ENCODE peak calls at places on chromosomes 5 and 9, in eight cellular contexts. S is WERI-Rb-1; Y is A549; O is AG09309; A is left ventricle myocardium inferior; J is CD8-positive, alpha-beta T cell; D is GM12865; Z is BJ. N is an unnamed sample.

GRCh38 chr9:136669791-136670464 is 7.2 kb downstream of the EGFL7 start:
- DNase-seq in O (no peak), Z (no peak), S (no peak), J (no peak), A (no peak), Y (no peak), D (no peak), N (no peak)

GRCh38 chr9:120845255-120845654 is 2.5 kb upstream of the PSMD5 start:
- DNase-seq in Z (no peak), J (no peak), D (no peak), A (no peak), S (no peak), O (no peak), Y (no peak), N (no peak)

GRCh38 chr5:32390819-32391591 is 53.5 kb downstream of the ZFR start:
- DNase-seq in D (no peak), Z (peak), J (no peak), S (no peak), O (peak), A (no peak), Y (no peak), N (peak)

GRCh38 chr5:170154297-170154696 is 48.6 kb downstream of the FOXI1 start:
- DNase-seq in J (no peak), O (no peak), Y (no peak), A (no peak), S (no peak), Z (no peak), D (no peak), N (no peak)

GRCh38 chr9:122095010-122095767 is 2.1 kb upstream of the TTLL11 start:
- DNase-seq in D (peak), Z (no peak), Y (peak), O (no peak), S (peak), J (peak), A (no peak), N (no peak)

GRCh38 chr5:99747342-99747741 is 787.8 kb upstream of the FAM174A start:
- DNase-seq in Z (no peak), D (no peak), O (no peak), S (no peak), J (no peak), Y (no peak), A (no peak), N (no peak)

GRCh38 chr5:149005077-149005892 is 57.6 kb downstream of the SH3TC2 start:
- DNase-seq in J (no peak), O (peak), S (no peak), Y (no peak), A (no peak), Z (peak), D (no peak), N (no peak)

GRCh38 chr9:97985058-97985861 is 2.1 kb downstream of the ANP32B start:
- DNase-seq in A (no peak), D (peak), S (peak), J (peak), Y (peak), O (no peak), Z (no peak), N (no peak)

GRCh38 chr5:138974227-138975063 is 99.3 kb upstream of the LRRTM2 start:
- DNase-seq in Z (no peak), A (peak), S (peak), O (no peak), J (no peak), D (no peak), Y (no peak), N (no peak)

GRCh38 chr5:34543687-34544086 is 112.4 kb upstream of the RAI14 start:
- DNase-seq in A (no peak), S (no peak), Y (no peak), D (no peak), Z (no peak), J (no peak), O (no peak), N (no peak)

GRCh38 chr9:81522721-81523551 is 166.4 kb downstream of the TLE1 start:
- DNase-seq in S (peak), O (peak), D (peak), Z (peak), Y (peak), A (no peak), J (no peak), N (no peak)

GRCh38 chr9:134475051-134475790 is 149.0 kb downstream of the RXRA start:
- DNase-seq in Y (no peak), O (no peak), S (peak), A (peak), J (peak), Z (peak), D (no peak), N (peak)

GRCh38 chr5:54215233-54215736 is 95.1 kb downstream of the ARL15 start:
- DNase-seq in Y (no peak), J (no peak), A (no peak), O (no peak), Z (no peak), S (peak), D (no peak), N (no peak)

GRCh38 chr9:71726723-71727122 is 41.6 kb downstream of the CEMIP2 start:
- DNase-seq in J (no peak), D (no peak), Y (no peak), Z (no peak), S (no peak), A (no peak), O (no peak), N (no peak)

GRCh38 chr5:178223828-178224335 is 8.7 kb downstream of the PHYKPL start:
- DNase-seq in D (no peak), S (no peak), Z (no peak), A (no peak), J (no peak), Y (no peak), O (no peak), N (no peak)

GRCh38 chr9:120909904-120910303 is 16.7 kb downstream of the TRAF1 start:
- DNase-seq in D (no peak), O (no peak), A (no peak), Y (no peak), Z (no peak), S (no peak), J (no peak), N (no peak)

GRCh38 chr5:73960023-73960422 is 334.0 kb downstream of the ARHGEF28 start:
- DNase-seq in J (no peak), O (no peak), D (peak), Y (no peak), A (no peak), Z (no peak), S (no peak), N (no peak)

GRCh38 chr9:2621678-2622360 is at the start of gene VLDLR:
- DNase-seq in A (peak), Y (peak), S (peak), J (no peak), Z (no peak), D (peak), O (no peak), N (no peak)

GRCh38 chr9:101601904-101602765 is 7.4 kb upstream of the PPP3R2 start:
- DNase-seq in D (peak), S (peak), Z (no peak), J (no peak), O (peak), A (no peak), Y (peak), N (no peak)

GRCh38 chr5:56456002-56456401 is 222.9 kb upstream of the ANKRD55 start:
- DNase-seq in S (peak), O (no peak), D (no peak), Z (no peak), Y (no peak), J (no peak), A (no peak), N (no peak)

GRCh38 chr9:113879318-113879717 is 3.2 kb downstream of the ZNF618 start:
- DNase-seq in J (no peak), Y (no peak), O (no peak), Z (no peak), D (no peak), S (no peak), A (no peak), N (no peak)

GRCh38 chr9:109317311-109317978 is 3.4 kb downstream of the EPB41L4B start:
- DNase-seq in Z (no peak), S (peak), J (no peak), A (no peak), D (no peak), O (no peak), Y (no peak), N (no peak)

GRCh38 chr5:51187953-51188591 is 195.2 kb upstream of the ISL1 start:
- DNase-seq in J (no peak), A (no peak), Y (no peak), D (no peak), S (no peak), O (no peak), Z (no peak), N (no peak)

GRCh38 chr5:149761461-149761860 is 31.4 kb downstream of the PPARGC1B start:
- DNase-seq in S (no peak), Y (no peak), A (no peak), J (no peak), D (no peak), Z (no peak), O (no peak), N (no peak)

GRCh38 chr5:180605554-180606214 is 14.4 kb upstream of the SCGB3A1 start:
- DNase-seq in O (peak), A (no peak), J (peak), S (peak), D (peak), Z (no peak), Y (peak), N (no peak)

GRCh38 chr5:62596096-62596495 is 17.5 kb downstream of the LRRC70 start:
- DNase-seq in Y (no peak), Z (peak), S (no peak), O (peak), J (no peak), D (no peak), A (no peak), N (no peak)

GRCh38 chr9:95167998-95168397 is 149.5 kb downstream of the FANCC start:
- DNase-seq in Y (peak), D (peak), Z (peak), O (peak), J (peak), A (no peak), S (peak), N (peak)

GRCh38 chr9:33437235-33437634 is 10.2 kb downstream of the AQP3 start:
- DNase-seq in A (no peak), Y (no peak), S (no peak), Z (no peak), J (no peak), O (no peak), D (no peak), N (no peak)

GRCh38 chr9:107043886-107044285 is 180.9 kb downstream of the ZNF462 start:
- DNase-seq in A (no peak), D (no peak), O (no peak), S (peak), Y (no peak), J (no peak), Z (no peak), N (no peak)

GRCh38 chr5:139058121-139058520 is 140.0 kb downstream of the SIL1 start:
- DNase-seq in D (no peak), A (no peak), J (no peak), S (no peak), Y (no peak), Z (peak), O (peak), N (peak)

GRCh38 chr9:125258832-125259534 is 2.6 kb upstream of the GAPVD1 start:
- DNase-seq in J (no peak), Y (no peak), D (no peak), Z (no peak), S (no peak), A (no peak), O (no peak), N (no peak)

GRCh38 chr5:83450183-83450839 is 21.2 kb upstream of the VCAN start:
- DNase-seq in S (no peak), A (no peak), D (no peak), Z (no peak), Y (no peak), O (no peak), J (no peak), N (no peak)

GRCh38 chr9:132099741-132100407 is 20.2 kb upstream of the MED27 start:
- DNase-seq in S (peak), J (no peak), Y (no peak), O (no peak), Z (no peak), D (no peak), A (no peak), N (no peak)

GRCh38 chr5:101206534-101206933 is 303.5 kb upstream of the ST8SIA4 start:
- DNase-seq in O (no peak), S (no peak), D (no peak), J (no peak), Y (no peak), Z (no peak), A (no peak), N (no peak)

GRCh38 chr5:59793000-59793399 is 100.5 kb downstream of the PDE4D start:
- DNase-seq in S (no peak), D (no peak), Z (peak), A (peak), O (peak), J (no peak), Y (peak), N (peak)

GRCh38 chr5:157323107-157323706 is 57.3 kb downstream of the CYFIP2 start:
- DNase-seq in A (no peak), J (no peak), Z (no peak), O (no peak), S (no peak), D (no peak), Y (no peak), N (no peak)

GRCh38 chr5:157327771-157328170 is 61.8 kb downstream of the CYFIP2 start:
- DNase-seq in D (no peak), S (no peak), Y (no peak), Z (no peak), A (no peak), J (no peak), O (no peak), N (no peak)

GRCh38 chr5:157322581-157322980 is 56.7 kb downstream of the CYFIP2 start:
- DNase-seq in S (no peak), D (no peak), Z (no peak), Y (no peak), A (no peak), O (no peak), J (no peak), N (no peak)

GRCh38 chr5:157326440-157327023 is 60.6 kb downstream of the CYFIP2 start:
- DNase-seq in D (no peak), J (no peak), A (no peak), O (no peak), Z (no peak), S (no peak), Y (no peak), N (no peak)

DNA sequence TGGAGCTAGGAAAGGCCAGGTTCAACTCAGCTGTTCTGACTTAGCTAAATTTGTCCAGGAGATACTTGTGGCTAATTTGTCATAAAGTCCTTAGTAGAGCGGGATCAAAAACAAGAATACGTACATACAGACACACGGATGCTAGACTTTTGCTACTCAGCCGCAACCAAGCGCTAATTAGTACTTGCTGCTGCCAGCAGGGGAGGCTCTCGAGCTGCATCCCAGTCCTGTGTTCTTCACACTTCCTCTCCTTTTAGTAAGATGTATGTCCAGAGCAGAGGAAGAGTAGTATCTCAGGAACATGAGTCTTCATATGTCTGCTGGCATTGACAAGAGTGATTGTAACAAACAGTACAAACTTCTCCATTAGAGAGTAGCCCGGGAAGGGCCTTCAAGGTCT is 58.3 kb downstream of the CYFIP2 start:
- DNase-seq in A (no peak), S (no peak), Z (no peak), O (no peak), D (no peak), Y (peak), J (no peak), N (no peak)
- TF ChIP-seq CTCF in A (peak), S (peak), Z (peak), O (no peak), D (peak), Y (peak), J (no peak), N (peak)

GRCh38 chr5:36874465-36874864 is 2.1 kb upstream of the NIPBL start:
- DNase-seq in O (no peak), J (no peak), D (no peak), Y (no peak), Z (no peak), A (no peak), S (no peak), N (no peak)
- H3K4me3 ChIP-seq in O (peak), J (peak), D (peak), Y (peak), Z (peak), A (peak), S (peak), N (peak)

GRCh38 chr5:175873090-175873454 is 1.7 kb downstream of the CPLX2 start:
- DNase-seq in J (no peak), Y (peak), S (peak), O (no peak), D (no peak), A (no peak), Z (no peak), N (no peak)
- TF ChIP-seq CTCF in J (no peak), Y (peak), S (peak), O (peak), D (peak), A (no peak), Z (peak), N (peak)

GRCh38 chr9:127975376-127976315 is 5.1 kb downstream of the EEIG1 start:
- DNase-seq in S (no peak), Z (no peak), D (no peak), Y (no peak), J (no peak), A (no peak), O (no peak), N (no peak)
- H3K4me3 ChIP-seq in S (no peak), Z (no peak), D (no peak), Y (no peak), J (peak), A (peak), O (no peak), N (no peak)

DNA sequence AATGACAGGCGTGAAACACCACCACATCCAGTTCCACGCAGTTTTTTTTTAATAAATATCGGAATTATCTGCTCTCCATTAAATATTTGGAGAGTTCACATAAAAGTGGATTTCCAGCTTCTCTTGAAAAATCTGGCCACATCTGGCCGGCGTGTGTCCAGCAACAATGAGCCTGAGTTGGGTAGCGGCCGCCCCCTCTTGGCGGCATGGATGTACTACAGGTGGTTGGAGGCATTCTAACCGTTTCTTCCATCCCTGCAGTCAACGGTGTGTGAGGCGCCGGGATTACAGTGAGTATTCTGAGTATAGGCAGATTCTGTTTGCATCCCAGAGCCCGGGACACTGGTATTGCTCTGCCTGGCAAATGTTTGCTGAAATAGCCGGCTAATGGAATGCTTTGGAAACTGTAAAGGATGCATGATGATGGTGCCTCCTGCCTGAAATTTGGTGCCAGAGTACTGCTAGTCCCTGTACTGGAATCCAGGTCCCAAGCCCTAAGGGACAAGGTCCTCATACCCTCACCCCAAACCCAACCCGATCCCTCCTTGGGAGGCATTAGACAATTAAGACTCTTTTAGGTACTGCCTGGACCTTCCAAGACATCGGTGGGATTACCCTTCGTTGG is 13.6 kb upstream of the GM2A start:
- DNase-seq in J (peak), A (peak), Y (peak), Z (no peak), S (peak), D (peak), O (no peak), N (no peak)
- TF ChIP-seq CTCF in J (peak), A (peak), Y (peak), Z (peak), S (peak), D (peak), O (no peak), N (peak)

GRCh38 chr5:113487411-113487778 is 858 bp downstream of the MCC start:
- DNase-seq in D (no peak), S (no peak), J (no peak), Z (no peak), A (no peak), O (no peak), Y (peak), N (no peak)
- H3K4me3 ChIP-seq in D (no peak), S (peak), J (peak), Z (peak), A (peak), O (peak), Y (peak), N (peak)

DNA sequence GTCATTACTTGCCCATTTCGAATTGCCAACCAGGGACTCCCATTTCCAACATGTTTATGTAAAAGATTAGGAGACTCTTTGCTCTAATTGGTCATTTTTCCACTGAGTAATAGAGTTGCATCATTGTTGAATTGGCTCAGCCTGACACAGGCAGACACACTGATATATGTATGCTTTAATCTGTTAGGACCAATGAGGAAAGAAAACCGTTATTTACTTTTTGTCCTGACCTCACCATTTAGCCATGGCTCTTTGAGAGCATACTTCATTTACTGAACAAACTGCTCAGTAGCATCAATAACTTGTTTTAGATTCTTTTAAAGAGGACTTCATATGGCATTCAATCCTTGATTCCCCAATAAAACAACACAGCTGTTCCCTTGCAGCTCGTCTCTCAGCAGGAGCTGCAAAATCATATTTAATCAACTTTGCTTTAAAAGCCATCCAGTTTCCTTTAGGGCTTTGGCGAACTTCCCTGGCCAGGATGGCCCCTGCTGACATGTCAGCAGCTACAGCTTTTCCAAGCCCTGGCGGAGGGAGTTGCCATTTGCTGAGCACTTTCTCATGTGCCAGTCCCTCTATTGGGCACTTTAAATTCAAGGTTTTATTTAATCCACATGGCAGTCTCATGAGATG is 251.5 kb upstream of the TNC start:
- DNase-seq in Z (peak), Y (no peak), D (no peak), S (no peak), J (no peak), O (peak), A (peak), N (no peak)
- TF ChIP-seq CTCF in Z (no peak), Y (no peak), D (no peak), S (no peak), J (no peak), O (no peak), A (no peak), N (no peak)

N was measured in AG04449.